ENCODE peak calls at places on chromosomes 5 and 9, in seven cellular contexts. One of them, this sample, is unnamed.
A peak's percentile ranks its signal among the peaks of the same experiment; 100 is the strongest.

GRCh38 chr9:88387733-88388202 is 476 bp upstream of the SPIN1 start:
- DNase-seq in upper lobe of right lung: peak; percentile 83
- DNase-seq in HCT116: peak; percentile 55
- DNase-seq in adrenal gland: peak; percentile 64
- DNase-seq in left ventricle myocardium inferior: peak; percentile 32
- DNase-seq in tibial artery: peak; percentile 72
- DNase-seq in lung: peak; percentile 43
- DNase-seq in this sample: peak; percentile 84

GRCh38 chr5:65969539-65970393 is 43.4 kb downstream of the ERBIN start:
- DNase-seq in left ventricle myocardium inferior: no peak
- DNase-seq in HCT116: no peak
- DNase-seq in upper lobe of right lung: no peak
- DNase-seq in tibial artery: no peak
- DNase-seq in lung: no peak
- DNase-seq in adrenal gland: no peak
- DNase-seq in this sample: no peak

GRCh38 chr9:84136119-84136868 is 155.7 kb downstream of the RMI1 start:
- DNase-seq in adrenal gland: no peak
- DNase-seq in upper lobe of right lung: no peak
- DNase-seq in left ventricle myocardium inferior: no peak
- DNase-seq in tibial artery: no peak
- DNase-seq in lung: no peak
- DNase-seq in HCT116: no peak
- DNase-seq in this sample: peak; percentile 87

GRCh38 chr5:16709691-16710420 is 93.1 kb upstream of the RETREG1 start:
- DNase-seq in upper lobe of right lung: no peak
- DNase-seq in lung: no peak
- DNase-seq in adrenal gland: no peak
- DNase-seq in left ventricle myocardium inferior: no peak
- DNase-seq in tibial artery: no peak
- DNase-seq in HCT116: no peak
- DNase-seq in this sample: no peak

GRCh38 chr5:16792278-16793275 is 143.5 kb downstream of the MYO10 start:
- DNase-seq in upper lobe of right lung: no peak
- DNase-seq in lung: no peak
- DNase-seq in HCT116: no peak
- DNase-seq in left ventricle myocardium inferior: no peak
- DNase-seq in adrenal gland: no peak
- DNase-seq in tibial artery: no peak
- DNase-seq in this sample: no peak

GRCh38 chr5:31196309-31196708 is 2.8 kb downstream of the CDH6 start:
- DNase-seq in adrenal gland: no peak
- DNase-seq in upper lobe of right lung: no peak
- DNase-seq in left ventricle myocardium inferior: no peak
- DNase-seq in HCT116: no peak
- DNase-seq in lung: no peak
- DNase-seq in tibial artery: no peak
- DNase-seq in this sample: no peak

GRCh38 chr5:60945760-60946253 is 802 bp downstream of the NDUFAF2 start:
- DNase-seq in left ventricle myocardium inferior: no peak
- DNase-seq in lung: peak; percentile 33
- DNase-seq in tibial artery: peak; percentile 69
- DNase-seq in upper lobe of right lung: no peak
- DNase-seq in adrenal gland: peak; percentile 35
- DNase-seq in HCT116: no peak
- DNase-seq in this sample: peak; percentile 67

GRCh38 chr9:116417464-116417863 is 263.9 kb downstream of the PAPPA start:
- DNase-seq in lung: no peak
- DNase-seq in HCT116: no peak
- DNase-seq in tibial artery: no peak
- DNase-seq in left ventricle myocardium inferior: no peak
- DNase-seq in upper lobe of right lung: no peak
- DNase-seq in adrenal gland: no peak
- DNase-seq in this sample: peak; percentile 50

GRCh38 chr9:38309324-38310195 is 82.9 kb upstream of the ALDH1B1 start:
- DNase-seq in lung: no peak
- DNase-seq in tibial artery: no peak
- DNase-seq in adrenal gland: no peak
- DNase-seq in upper lobe of right lung: no peak
- DNase-seq in HCT116: no peak
- DNase-seq in left ventricle myocardium inferior: no peak
- DNase-seq in this sample: peak; percentile 45

GRCh38 chr5:74187757-74188156 is 452.8 kb downstream of the ENC1 start:
- DNase-seq in adrenal gland: no peak
- DNase-seq in upper lobe of right lung: no peak
- DNase-seq in tibial artery: no peak
- DNase-seq in left ventricle myocardium inferior: no peak
- DNase-seq in HCT116: no peak
- DNase-seq in lung: no peak
- DNase-seq in this sample: no peak

GRCh38 chr9:2083552-2083951 is 68.4 kb downstream of the SMARCA2 start:
- DNase-seq in left ventricle myocardium inferior: no peak
- DNase-seq in upper lobe of right lung: no peak
- DNase-seq in HCT116: no peak
- DNase-seq in adrenal gland: no peak
- DNase-seq in lung: no peak
- DNase-seq in tibial artery: no peak
- DNase-seq in this sample: no peak

GRCh38 chr5:165405340-165405739 is 1899.9 kb downstream of the MAT2B start:
- DNase-seq in adrenal gland: no peak
- DNase-seq in HCT116: no peak
- DNase-seq in left ventricle myocardium inferior: no peak
- DNase-seq in lung: no peak
- DNase-seq in tibial artery: no peak
- DNase-seq in upper lobe of right lung: no peak
- DNase-seq in this sample: no peak

GRCh38 chr9:93299418-93300174 is 115.7 kb downstream of the WNK2 start:
- DNase-seq in adrenal gland: no peak
- DNase-seq in HCT116: no peak
- DNase-seq in tibial artery: peak; percentile 23
- DNase-seq in upper lobe of right lung: no peak
- DNase-seq in lung: no peak
- DNase-seq in left ventricle myocardium inferior: no peak
- DNase-seq in this sample: no peak

GRCh38 chr9:14640294-14640693 is 52.9 kb downstream of the ZDHHC21 start:
- DNase-seq in upper lobe of right lung: no peak
- DNase-seq in left ventricle myocardium inferior: no peak
- DNase-seq in HCT116: no peak
- DNase-seq in adrenal gland: no peak
- DNase-seq in tibial artery: no peak
- DNase-seq in lung: no peak
- DNase-seq in this sample: no peak

GRCh38 chr5:1652873-1653707 is 129.3 kb upstream of the LPCAT1 start:
- DNase-seq in adrenal gland: no peak
- DNase-seq in left ventricle myocardium inferior: no peak
- DNase-seq in tibial artery: no peak
- DNase-seq in HCT116: no peak
- DNase-seq in upper lobe of right lung: peak; percentile 63
- DNase-seq in lung: no peak
- DNase-seq in this sample: no peak

GRCh38 chr5:119792154-119792799 is 162.9 kb downstream of the FAM170A start:
- DNase-seq in HCT116: no peak
- DNase-seq in upper lobe of right lung: no peak
- DNase-seq in tibial artery: no peak
- DNase-seq in adrenal gland: no peak
- DNase-seq in left ventricle myocardium inferior: no peak
- DNase-seq in lung: no peak
- DNase-seq in this sample: no peak

GRCh38 chr9:15606667-15607472 is 54.0 kb downstream of the CCDC171 start:
- DNase-seq in adrenal gland: no peak
- DNase-seq in HCT116: peak; percentile 22
- DNase-seq in tibial artery: no peak
- DNase-seq in upper lobe of right lung: no peak
- DNase-seq in left ventricle myocardium inferior: no peak
- DNase-seq in lung: no peak
- DNase-seq in this sample: peak; percentile 28

GRCh38 chr9:35756743-35757526 is 2.9 kb upstream of the MSMP start:
- DNase-seq in HCT116: peak; percentile 38
- DNase-seq in tibial artery: peak; percentile 78
- DNase-seq in lung: peak; percentile 77
- DNase-seq in adrenal gland: peak; percentile 73
- DNase-seq in left ventricle myocardium inferior: peak; percentile 72
- DNase-seq in upper lobe of right lung: peak; percentile 91
- DNase-seq in this sample: peak; percentile 44

GRCh38 chr9:117963493-117963892 is 259.3 kb downstream of the TLR4 start:
- DNase-seq in tibial artery: no peak
- DNase-seq in left ventricle myocardium inferior: no peak
- DNase-seq in adrenal gland: no peak
- DNase-seq in upper lobe of right lung: no peak
- DNase-seq in lung: no peak
- DNase-seq in HCT116: no peak
- DNase-seq in this sample: no peak

GRCh38 chr5:178940569-178941360 is at the start of gene ZNF454:
- DNase-seq in lung: peak; percentile 90
- DNase-seq in HCT116: no peak
- DNase-seq in upper lobe of right lung: peak; percentile 94
- DNase-seq in adrenal gland: peak; percentile 82
- DNase-seq in left ventricle myocardium inferior: peak; percentile 93
- DNase-seq in tibial artery: peak; percentile 93
- DNase-seq in this sample: peak; percentile 81

GRCh38 chr9:85741112-85741874 is 461 bp downstream of the AGTPBP1 start:
- DNase-seq in adrenal gland: peak; percentile 51
- DNase-seq in tibial artery: peak; percentile 68
- DNase-seq in lung: peak; percentile 54
- DNase-seq in upper lobe of right lung: peak; percentile 81
- DNase-seq in left ventricle myocardium inferior: no peak
- DNase-seq in HCT116: no peak
- DNase-seq in this sample: no peak

GRCh38 chr5:77224672-77225355 is 14.3 kb downstream of the PDE8B start:
- DNase-seq in lung: no peak
- DNase-seq in tibial artery: no peak
- DNase-seq in HCT116: no peak
- DNase-seq in left ventricle myocardium inferior: no peak
- DNase-seq in adrenal gland: no peak
- DNase-seq in upper lobe of right lung: no peak
- DNase-seq in this sample: no peak

GRCh38 chr5:168756517-168757391 is 177.6 kb upstream of the PANK3 start:
- DNase-seq in left ventricle myocardium inferior: no peak
- DNase-seq in HCT116: no peak
- DNase-seq in upper lobe of right lung: no peak
- DNase-seq in tibial artery: no peak
- DNase-seq in lung: no peak
- DNase-seq in adrenal gland: no peak
- DNase-seq in this sample: no peak

DNA sequence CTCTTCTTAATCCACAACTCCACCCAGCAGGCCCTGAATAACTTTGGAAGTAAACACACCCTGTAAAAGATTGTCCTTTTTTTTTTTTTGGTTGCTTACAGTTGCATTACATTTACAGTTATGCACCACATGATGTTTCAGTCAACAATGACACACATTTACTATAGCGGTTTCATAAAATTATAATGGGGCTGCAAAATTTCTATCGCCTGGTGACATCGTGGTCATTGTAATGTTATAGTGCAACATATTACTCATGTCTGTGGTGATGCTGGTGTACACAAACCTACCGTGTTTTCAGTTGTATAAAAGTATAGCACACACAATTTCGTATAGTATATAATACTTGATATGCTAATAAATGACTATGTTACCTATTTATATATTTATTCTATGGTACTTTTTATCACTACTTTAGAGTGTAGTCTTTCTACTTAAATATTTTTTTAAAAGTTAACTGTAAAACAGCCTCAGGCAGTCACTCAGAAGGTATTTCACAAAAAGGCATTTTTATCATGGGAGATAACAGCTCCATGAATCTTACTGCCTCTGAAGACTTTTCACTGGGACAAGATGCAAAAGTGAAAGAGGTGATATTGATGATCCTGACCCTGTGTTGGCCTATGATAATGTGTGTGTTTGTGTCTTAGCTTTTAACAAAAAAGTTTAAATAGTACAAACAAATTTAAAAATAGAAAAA is 695.4 kb upstream of the CDH18 start:
- DNase-seq in upper lobe of right lung: no peak
- DNase-seq in adrenal gland: no peak
- DNase-seq in tibial artery: no peak
- DNase-seq in HCT116: no peak
- DNase-seq in left ventricle myocardium inferior: no peak
- DNase-seq in lung: no peak
- DNase-seq in this sample: no peak
- TF ChIP-seq CTCF in upper lobe of right lung: no peak
- TF ChIP-seq CTCF in adrenal gland: no peak
- TF ChIP-seq CTCF in tibial artery: no peak
- TF ChIP-seq CTCF in HCT116: no peak
- TF ChIP-seq CTCF in left ventricle myocardium inferior: no peak
- TF ChIP-seq CTCF in lung: no peak
- TF ChIP-seq CTCF in this sample: no peak

GRCh38 chr9:136329211-136329627 is 1.9 kb downstream of the GPSM1 start:
- DNase-seq in lung: no peak
- DNase-seq in upper lobe of right lung: no peak
- DNase-seq in left ventricle myocardium inferior: no peak
- DNase-seq in HCT116: no peak
- DNase-seq in tibial artery: no peak
- DNase-seq in adrenal gland: no peak
- DNase-seq in this sample: no peak
- H3K4me1 ChIP-seq in lung: peaks cover 28% of the 10 kb centered on the region
- H3K4me1 ChIP-seq in upper lobe of right lung: peaks cover 22% of the 10 kb centered on the region
- H3K4me1 ChIP-seq in left ventricle myocardium inferior: peaks cover 59% of the 10 kb centered on the region
- H3K4me1 ChIP-seq in HCT116: peaks cover 31% of the 10 kb centered on the region
- H3K4me1 ChIP-seq in tibial artery: peaks cover 3% of the 10 kb centered on the region
- H3K4me1 ChIP-seq in adrenal gland: peaks cover 5% of the 10 kb centered on the region
- H3K4me1 ChIP-seq in this sample: no peaks in the 10 kb centered on the region

GRCh38 chr5:51382759-51383493 is at the start of gene ISL1:
- DNase-seq in lung: peak; percentile 35
- DNase-seq in adrenal gland: peak; percentile 62
- DNase-seq in tibial artery: no peak
- DNase-seq in HCT116: peak; percentile 57
- DNase-seq in left ventricle myocardium inferior: no peak
- DNase-seq in upper lobe of right lung: peak; percentile 74
- DNase-seq in this sample: peak; percentile 85

GRCh38 chr5:51383494-51384081 is 340 bp downstream of the ISL1 start:
- DNase-seq in left ventricle myocardium inferior: no peak
- DNase-seq in HCT116: no peak
- DNase-seq in upper lobe of right lung: no peak
- DNase-seq in lung: no peak
- DNase-seq in adrenal gland: no peak
- DNase-seq in tibial artery: no peak
- DNase-seq in this sample: peak; percentile 63

GRCh38 chr5:51380603-51381207 is 2.5 kb upstream of the ISL1 start:
- DNase-seq in left ventricle myocardium inferior: no peak
- DNase-seq in tibial artery: no peak
- DNase-seq in HCT116: no peak
- DNase-seq in adrenal gland: no peak
- DNase-seq in lung: no peak
- DNase-seq in upper lobe of right lung: no peak
- DNase-seq in this sample: no peak

GRCh38 chr5:51381801-51382507 is 1.3 kb upstream of the ISL1 start:
- DNase-seq in upper lobe of right lung: no peak
- DNase-seq in lung: no peak
- DNase-seq in HCT116: no peak
- DNase-seq in left ventricle myocardium inferior: no peak
- DNase-seq in tibial artery: no peak
- DNase-seq in adrenal gland: no peak
- DNase-seq in this sample: peak; percentile 33

GRCh38 chr5:51382508-51382758 is 815 bp upstream of the ISL1 start:
- DNase-seq in left ventricle myocardium inferior: no peak
- DNase-seq in lung: no peak
- DNase-seq in upper lobe of right lung: no peak
- DNase-seq in HCT116: no peak
- DNase-seq in tibial artery: no peak
- DNase-seq in adrenal gland: no peak
- DNase-seq in this sample: no peak
- H3K27me3 ChIP-seq in left ventricle myocardium inferior: peaks cover 100% of the 10 kb centered on the region
- H3K27me3 ChIP-seq in lung: peaks cover 5% of the 10 kb centered on the region
- H3K27me3 ChIP-seq in upper lobe of right lung: peaks cover 97% of the 10 kb centered on the region
- H3K27me3 ChIP-seq in HCT116: no peaks in the 10 kb centered on the region
- H3K27me3 ChIP-seq in tibial artery: no peaks in the 10 kb centered on the region
- H3K27me3 ChIP-seq in adrenal gland: peaks cover 71% of the 10 kb centered on the region
- H3K27me3 ChIP-seq in this sample: no peaks in the 10 kb centered on the region

GRCh38 chr5:174523311-174524159 is 200.8 kb upstream of the MSX2 start:
- DNase-seq in left ventricle myocardium inferior: no peak
- DNase-seq in upper lobe of right lung: no peak
- DNase-seq in lung: no peak
- DNase-seq in tibial artery: no peak
- DNase-seq in adrenal gland: no peak
- DNase-seq in HCT116: no peak
- DNase-seq in this sample: no peak
- TF ChIP-seq CTCF in left ventricle myocardium inferior: no peak
- TF ChIP-seq CTCF in upper lobe of right lung: no peak
- TF ChIP-seq CTCF in lung: no peak
- TF ChIP-seq CTCF in tibial artery: no peak
- TF ChIP-seq CTCF in adrenal gland: peak; percentile 36
- TF ChIP-seq CTCF in HCT116: peak; percentile 55
- TF ChIP-seq CTCF in this sample: peak; percentile 55

This sample was measured in foreskin keratinocyte.